ENCODE peak calls at places on chromosomes 5 and 9, in seven cellular contexts. Y, C, L, V, H, J and E are unnamed samples. For H3K9me3, the result is how much of the 10 kb centered on the place peaks cover.

GRCh38 chr9:2655411-2655901 is 33.9 kb downstream of the VLDLR start:
- DNase-seq in V (peak), H (no peak), L (no peak), C (peak), Y (no peak), J (no peak), E (no peak)

GRCh38 chr5:173283318-173284288 is 44.6 kb downstream of the STC2 start:
- DNase-seq in J (peak), V (peak), H (peak), L (peak), Y (peak), C (peak), E (no peak)

GRCh38 chr5:42951169-42951846 is 88.8 kb downstream of the ANXA2R start:
- DNase-seq in L (peak), V (peak), C (peak), Y (peak), J (peak), H (peak), E (no peak)

GRCh38 chr9:36479086-36479485 is 79.0 kb upstream of the RNF38 start:
- DNase-seq in J (no peak), Y (no peak), H (no peak), C (no peak), L (no peak), V (no peak), E (no peak)

GRCh38 chr9:136572596-136573313 is 26.9 kb upstream of the NOTCH1 start:
- DNase-seq in C (no peak), L (no peak), H (no peak), J (no peak), V (no peak), Y (no peak), E (no peak)

GRCh38 chr9:136977223-136978072 is at the start of gene PTGDS:
- DNase-seq in L (no peak), H (no peak), C (no peak), V (peak), Y (no peak), J (no peak), E (no peak)

GRCh38 chr5:123787136-123787535 is 275.2 kb downstream of the CSNK1G3 start:
- DNase-seq in V (no peak), C (no peak), H (no peak), Y (no peak), J (no peak), L (no peak), E (no peak)

GRCh38 chr5:148398698-148399121 is 15.0 kb downstream of the FBXO38 start:
- DNase-seq in H (no peak), C (no peak), L (no peak), V (no peak), Y (no peak), J (no peak), E (no peak)

GRCh38 chr9:131585375-131585774 is 40.1 kb downstream of the PRRT1B start:
- DNase-seq in J (no peak), Y (no peak), C (peak), L (no peak), H (peak), V (peak), E (no peak)

GRCh38 chr5:134735243-134735642 is 3.1 kb upstream of the CAMLG start:
- DNase-seq in C (no peak), L (no peak), V (no peak), H (no peak), Y (no peak), J (no peak), E (no peak)

GRCh38 chr5:77356740-77357139 is 135.4 kb downstream of the WDR41 start:
- DNase-seq in H (no peak), Y (no peak), C (no peak), V (peak), J (no peak), L (no peak), E (no peak)

GRCh38 chr9:78775889-78776288 is 479.0 kb downstream of the PSAT1 start:
- DNase-seq in Y (peak), C (no peak), H (no peak), V (no peak), L (no peak), J (no peak), E (no peak)

GRCh38 chr9:110126986-110127864 is 80.7 kb downstream of the C9orf152 start:
- DNase-seq in J (peak), Y (no peak), V (peak), L (peak), C (no peak), H (peak), E (no peak)

GRCh38 chr9:136525841-136526499 is 19.9 kb downstream of the NOTCH1 start:
- DNase-seq in V (no peak), H (peak), C (no peak), L (peak), J (peak), Y (no peak), E (no peak)

GRCh38 chr5:134577022-134577795 is 51.7 kb downstream of the JADE2 start:
- DNase-seq in C (no peak), J (peak), Y (peak), V (peak), H (no peak), L (no peak), E (no peak)

GRCh38 chr5:132971483-132972435 is 8.3 kb upstream of the AFF4 start:
- DNase-seq in V (peak), J (no peak), Y (no peak), C (no peak), L (no peak), H (no peak), E (no peak)

GRCh38 chr5:17157916-17158529 is 59.4 kb upstream of the BASP1 start:
- DNase-seq in J (no peak), L (no peak), Y (no peak), H (peak), V (peak), C (no peak), E (no peak)

GRCh38 chr5:20420991-20421595 is 433.1 kb upstream of the CDH18 start:
- DNase-seq in Y (no peak), L (no peak), V (no peak), H (no peak), J (no peak), C (no peak), E (no peak)

GRCh38 chr9:32426278-32426939 is 42.0 kb downstream of the ACO1 start:
- DNase-seq in H (peak), C (no peak), L (no peak), V (peak), Y (no peak), J (peak), E (no peak)

GRCh38 chr5:41772071-41772470 is 98.2 kb downstream of the OXCT1 start:
- DNase-seq in J (no peak), L (no peak), H (no peak), C (no peak), Y (no peak), V (peak), E (no peak)

GRCh38 chr9:130263601-130264413 is 1.8 kb upstream of the HMCN2 start:
- DNase-seq in J (no peak), H (no peak), Y (peak), C (no peak), V (no peak), L (peak), E (peak)

GRCh38 chr5:143244990-143245389 is 158.5 kb downstream of the NR3C1 start:
- DNase-seq in J (no peak), H (no peak), C (no peak), V (peak), L (no peak), Y (no peak), E (peak)

GRCh38 chr5:139820130-139820529 is 24.5 kb downstream of the PSD2 start:
- DNase-seq in Y (no peak), J (no peak), H (no peak), V (no peak), L (peak), C (no peak), E (no peak)

GRCh38 chr5:38473008-38473407 is 83.4 kb downstream of the LIFR start:
- DNase-seq in L (no peak), Y (no peak), V (no peak), H (no peak), C (no peak), J (peak), E (no peak)

GRCh38 chr5:132410451-132411381 is 41.2 kb downstream of the SLC22A5 start:
- DNase-seq in Y (peak), V (peak), L (peak), H (peak), C (peak), J (peak), E (no peak)

GRCh38 chr9:105457560-105458294 is 9.9 kb downstream of the FSD1L start:
- DNase-seq in Y (no peak), C (no peak), J (peak), H (no peak), V (no peak), L (no peak), E (no peak)

GRCh38 chr5:88092358-88092757 is 176.3 kb downstream of the TMEM161B start:
- DNase-seq in H (no peak), C (no peak), V (no peak), L (no peak), J (no peak), Y (no peak), E (no peak)

GRCh38 chr9:118529210-118529609 is 825.0 kb downstream of the TLR4 start:
- DNase-seq in J (no peak), H (no peak), C (no peak), L (no peak), V (no peak), Y (no peak), E (no peak)

GRCh38 chr9:124137009-124137943 is 120.5 kb upstream of the NEK6 start:
- DNase-seq in J (no peak), L (no peak), H (peak), V (peak), C (no peak), Y (no peak), E (peak)

GRCh38 chr9:91431485-91431884 is 7.9 kb upstream of the NFIL3 start:
- DNase-seq in J (no peak), L (no peak), V (no peak), H (no peak), C (no peak), Y (no peak), E (no peak)

DNA sequence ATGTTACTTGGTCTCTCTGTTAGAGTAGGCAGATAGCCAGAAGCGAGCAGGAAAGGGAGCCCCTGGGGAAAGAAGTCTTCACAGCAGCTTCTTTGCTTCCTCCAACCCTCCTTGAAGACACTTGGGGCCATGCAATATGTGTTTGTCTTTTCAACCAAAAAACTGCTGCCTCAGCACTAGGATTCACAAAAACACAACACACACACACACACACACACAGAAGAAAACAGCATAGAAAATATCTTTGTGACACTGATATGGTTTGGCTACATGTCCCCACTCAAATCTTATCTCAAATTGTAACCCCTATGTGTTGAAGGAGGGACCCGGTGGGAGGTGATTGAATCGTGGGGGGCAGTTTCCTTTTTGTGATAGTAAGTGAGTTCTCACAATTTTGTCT is 133.3 kb downstream of the CDH12 start:
- DNase-seq in V (no peak), J (no peak), H (no peak), L (no peak), Y (no peak), C (no peak), E (no peak)
- H3K9me3 ChIP-seq in V (under half), J (under half), H (under half), L (under half), Y (under half), C (under half), E (under half)

GRCh38 chr5:2187687-2188086 is 305.0 kb upstream of the IRX4 start:
- DNase-seq in H (no peak), J (no peak), Y (no peak), V (no peak), L (peak), C (no peak), E (peak)
- H3K9me3 ChIP-seq in H (under half), J (under half), Y (under half), V (under half), L (under half), C (under half), E (under half)

DNA sequence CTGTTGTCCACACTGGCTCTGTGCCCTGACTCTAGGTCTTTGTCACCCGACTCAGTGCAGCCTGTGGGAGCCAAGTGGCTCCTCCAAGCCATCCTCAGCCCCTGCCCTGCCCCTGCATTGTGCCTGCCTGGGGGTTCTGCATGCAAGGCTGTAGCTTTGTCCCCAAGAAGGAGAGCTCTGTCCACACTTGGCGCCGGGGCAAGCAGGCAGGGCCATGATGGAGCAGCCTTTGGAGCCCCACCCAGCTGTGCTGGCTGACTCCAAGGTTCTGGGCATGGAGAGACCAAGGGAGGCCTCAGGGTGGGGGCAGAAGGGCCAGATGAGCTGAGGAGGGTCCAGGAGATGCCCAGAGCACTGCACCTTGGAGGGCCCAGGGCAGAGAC is 226.2 kb downstream of the CACNA1B start:
- DNase-seq in J (no peak), L (peak), C (no peak), Y (no peak), V (no peak), H (no peak), E (no peak)
- H3K9me3 ChIP-seq in J (under half), L (under half), C (under half), Y (under half), V (half or more), H (under half), E (under half)

DNA sequence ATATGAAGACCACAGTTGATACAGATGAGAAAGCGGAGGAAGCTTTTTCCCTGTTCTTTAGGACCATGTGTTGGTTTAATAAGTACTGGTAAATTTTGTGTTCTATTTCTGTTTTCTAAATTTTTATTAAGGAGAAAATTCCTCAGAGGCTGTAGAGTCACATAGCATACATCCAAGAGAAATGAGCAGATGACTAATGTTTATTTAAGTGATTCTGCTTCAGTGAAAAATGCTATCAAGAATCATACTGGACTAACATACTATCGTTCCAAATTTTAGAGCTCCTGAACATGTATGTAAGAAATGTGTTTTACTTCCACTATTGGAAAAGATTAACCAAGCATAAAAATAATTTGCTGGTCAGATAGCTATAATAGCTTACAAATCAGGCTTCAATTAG is 115.0 kb downstream of the KIAA1958 start:
- DNase-seq in H (no peak), J (no peak), Y (no peak), L (no peak), V (peak), C (no peak), E (no peak)
- H3K9me3 ChIP-seq in H (under half), J (under half), Y (under half), L (under half), V (under half), C (under half), E (under half)

GRCh38 chr5:82494942-82495341 is 216.8 kb upstream of the RPS23 start:
- DNase-seq in Y (no peak), L (no peak), C (no peak), J (no peak), H (no peak), V (peak), E (no peak)

GRCh38 chr5:82489668-82490067 is 211.5 kb upstream of the RPS23 start:
- DNase-seq in J (no peak), C (no peak), H (no peak), L (no peak), V (no peak), Y (no peak), E (no peak)

GRCh38 chr5:82497242-82497641 is 219.1 kb upstream of the RPS23 start:
- DNase-seq in V (no peak), C (no peak), H (no peak), J (no peak), L (no peak), Y (no peak), E (no peak)

DNA sequence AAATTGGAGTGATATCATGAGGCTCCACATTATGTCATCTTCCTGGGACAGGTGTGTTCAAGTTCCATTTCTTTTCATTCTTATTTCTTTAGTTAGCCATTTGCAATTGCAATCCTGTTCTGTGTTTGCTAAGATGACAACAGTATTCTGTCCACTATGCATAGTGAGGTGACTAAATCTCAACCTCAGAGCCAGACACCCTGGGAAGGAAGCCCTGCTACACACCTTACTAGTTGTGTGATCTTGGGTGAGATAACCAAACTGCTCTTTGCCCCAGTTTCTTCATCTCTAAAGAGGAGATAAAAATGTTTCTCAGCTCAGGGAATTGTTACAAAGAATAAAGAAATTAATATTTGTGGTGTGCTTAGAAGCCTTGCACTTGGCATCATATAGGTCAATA is 215.1 kb upstream of the RPS23 start:
- DNase-seq in L (no peak), Y (no peak), J (no peak), H (no peak), C (no peak), V (no peak), E (no peak)
- H3K9me3 ChIP-seq in L (under half), Y (under half), J (under half), H (under half), C (under half), V (under half), E (under half)

GRCh38 chr9:8408575-8409190 is 609.1 kb upstream of the DMAC1 start:
- DNase-seq in V (no peak), J (no peak), Y (no peak), L (no peak), H (no peak), C (no peak), E (no peak)
- H3K9me3 ChIP-seq in V (under half), J (under half), Y (under half), L (under half), H (under half), C (under half), E (under half)

DNA sequence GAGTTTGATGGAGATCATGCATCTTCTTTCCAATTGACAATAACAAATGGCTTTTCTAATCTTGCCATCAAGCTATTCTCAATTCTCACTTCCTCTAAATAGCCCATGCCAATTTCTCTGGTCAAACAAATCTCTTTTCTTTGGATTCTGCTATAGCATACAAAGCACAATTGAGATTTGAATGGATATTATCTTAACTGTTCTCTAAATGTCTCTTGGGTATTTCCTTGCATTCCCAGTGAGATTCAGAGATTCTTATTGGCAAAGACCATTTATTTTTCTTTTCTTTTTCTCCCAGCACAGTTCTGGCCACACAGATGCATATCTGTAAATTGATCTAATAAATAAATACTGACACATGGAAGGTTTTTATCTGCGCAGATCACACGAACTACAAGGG is at the start of gene OR1N2:
- DNase-seq in C (no peak), H (no peak), J (no peak), Y (no peak), L (no peak), V (no peak), E (no peak)
- H3K9me3 ChIP-seq in C (under half), H (under half), J (under half), Y (under half), L (under half), V (under half), E (under half)